ENCODE peak calls at places on chromosomes 4 and X, in nine cellular contexts. Y is AG04450; C is foreskin fibroblast; X is AG10803; G is adrenal gland; U is uterus; O is HepG2; S is mesendoderm; K is effector memory CD4-positive, alpha-beta T cell. L is an unnamed sample.

GRCh38 chrX:152601848-152602616 is 35.7 kb upstream of the GABRQ start:
- DNase-seq in Y (no peak), C (no peak), X (no peak), G (no peak), U (no peak), O (peak; percentile 1), S (peak; percentile 56), K (no peak), L (no peak)

GRCh38 chr4:24743931-24744330 is 51.4 kb upstream of the SOD3 start:
- DNase-seq in Y (no peak), C (no peak), X (peak; percentile 49), G (no peak), U (peak; percentile 40), O (no peak), S (peak; percentile 75), K (no peak), L (no peak)

GRCh38 chr4:37641886-37642849 is 44.0 kb downstream of the RELL1 start:
- DNase-seq in Y (no peak), C (no peak), X (no peak), G (no peak), U (no peak), O (peak; percentile 60), S (no peak), K (no peak), L (no peak)

GRCh38 chrX:10555846-10556245 is 64.5 kb downstream of the MID1 start:
- DNase-seq in Y (no peak), C (no peak), X (no peak), G (no peak), U (no peak), O (no peak), S (no peak), K (no peak), L (no peak)

GRCh38 chrX:1392376-1393130 is 640 bp upstream of the SLC25A6 start:
- DNase-seq in Y (peak; percentile 15), C (peak; percentile 77), X (peak; percentile 67), G (peak; percentile 82), U (peak; percentile 74), O (no peak), S (peak; percentile 82), K (no peak), L (no peak)

GRCh38 chr4:87353592-87353991 is 30.9 kb upstream of the HSD17B13 start:
- DNase-seq in Y (peak; percentile 10), C (peak; percentile 78), X (peak; percentile 56), G (peak; percentile 55), U (peak; percentile 65), O (peak; percentile 29), S (peak; percentile 66), K (no peak), L (no peak)

GRCh38 chrX:118718737-118719136 is 8.7 kb upstream of the IL13RA1 start:
- DNase-seq in Y (no peak), C (no peak), X (no peak), G (no peak), U (no peak), O (no peak), S (no peak), K (no peak), L (no peak)

GRCh38 chrX:8724176-8724757 is 7.7 kb downstream of the ANOS1 start:
- DNase-seq in Y (no peak), C (no peak), X (no peak), G (no peak), U (no peak), O (no peak), S (peak; percentile 88), K (no peak), L (no peak)

GRCh38 chr4:33722254-33722653 is 2522.1 kb downstream of the ARAP2 start:
- DNase-seq in Y (no peak), C (peak; percentile 88), X (peak; percentile 87), G (no peak), U (no peak), O (no peak), S (no peak), K (no peak), L (no peak)

GRCh38 chr4:33725861-33726260 is 2518.5 kb downstream of the ARAP2 start:
- DNase-seq in Y (no peak), C (peak; percentile 21), X (no peak), G (no peak), U (no peak), O (no peak), S (no peak), K (no peak), L (no peak)

GRCh38 chr4:33724685-33725084 is 2519.6 kb downstream of the ARAP2 start:
- DNase-seq in Y (no peak), C (no peak), X (no peak), G (no peak), U (no peak), O (no peak), S (peak; percentile 74), K (no peak), L (no peak)

DNA sequence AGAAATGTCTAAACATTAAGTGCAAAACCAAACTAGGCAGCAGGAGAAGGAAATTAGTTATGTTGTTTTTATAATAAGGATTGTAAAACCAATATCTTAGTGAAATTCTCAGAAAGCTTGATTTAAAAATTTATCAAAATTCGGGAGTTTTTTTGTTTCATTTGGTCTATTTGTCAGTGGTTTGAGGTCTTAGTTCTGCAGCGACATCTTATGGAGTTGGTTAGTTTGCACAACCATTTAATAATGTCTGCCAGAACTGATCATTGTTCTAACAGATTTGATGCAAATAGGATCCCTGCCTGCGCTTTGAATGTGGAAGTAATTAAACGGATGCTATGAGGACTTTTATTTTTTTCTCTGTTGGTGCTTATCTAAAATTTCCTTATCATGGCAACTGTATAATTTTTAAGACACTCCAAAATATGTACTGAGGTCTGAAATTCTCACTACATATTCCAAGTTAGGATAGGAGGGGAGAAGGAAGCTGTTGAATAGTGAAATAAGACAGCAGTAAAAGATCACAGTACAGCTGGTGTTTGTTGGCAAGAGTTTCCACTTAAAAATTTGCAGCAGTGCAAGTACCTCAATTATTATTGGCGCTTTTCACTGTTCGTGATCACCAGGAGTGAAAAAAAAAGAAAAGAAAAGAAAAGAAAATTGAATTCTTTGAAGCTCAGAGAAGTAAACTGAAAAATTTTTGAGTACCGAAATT is 2521.4 kb downstream of the ARAP2 start:
- DNase-seq in Y (no peak), C (peak; percentile 74), X (peak; percentile 38), G (no peak), U (no peak), O (no peak), S (no peak), K (no peak), L (no peak)
- H3K4me3 ChIP-seq in Y (no peak overlapping the region), C (no peak overlapping the region), X (no peak overlapping the region), G (no peak overlapping the region), U (no peak overlapping the region), O (no peak overlapping the region), S (no peak overlapping the region), K (no peak overlapping the region), L (no peak overlapping the region)

GRCh38 chr4:38687571-38688011 is 23.6 kb downstream of the KLF3 start:
- DNase-seq in Y (no peak), C (peak; percentile 41), X (no peak), G (no peak), U (no peak), O (no peak), S (no peak), K (no peak), L (no peak)

GRCh38 chr4:38684271-38684670 is 20.3 kb downstream of the KLF3 start:
- DNase-seq in Y (no peak), C (no peak), X (no peak), G (no peak), U (no peak), O (no peak), S (no peak), K (no peak), L (no peak)

GRCh38 chr4:38688676-38689355 is 24.8 kb downstream of the KLF3 start:
- DNase-seq in Y (no peak), C (no peak), X (no peak), G (no peak), U (no peak), O (no peak), S (no peak), K (no peak), L (peak; percentile 46)

GRCh38 chr4:38684951-38685350 is 21.0 kb downstream of the KLF3 start:
- DNase-seq in Y (no peak), C (no peak), X (no peak), G (no peak), U (no peak), O (no peak), S (no peak), K (no peak), L (no peak)

GRCh38 chr4:38686682-38687081 is 22.7 kb downstream of the KLF3 start:
- DNase-seq in Y (no peak), C (peak; percentile 76), X (peak; percentile 23), G (no peak), U (no peak), O (no peak), S (no peak), K (no peak), L (no peak)
- H3K4me3 ChIP-seq in Y (no peak overlapping the region), C (no peak overlapping the region), X (no peak overlapping the region), G (no peak overlapping the region), U (no peak overlapping the region), O (no peak overlapping the region), S (no peak overlapping the region), K (no peak overlapping the region), L (no peak overlapping the region)

GRCh38 chr4:16693641-16694040 is 204.8 kb downstream of the LDB2 start:
- DNase-seq in Y (no peak), C (no peak), X (no peak), G (no peak), U (no peak), O (no peak), S (peak; percentile 53), K (no peak), L (no peak)

GRCh38 chr4:16694491-16695276 is 203.8 kb downstream of the LDB2 start:
- DNase-seq in Y (no peak), C (peak; percentile 17), X (no peak), G (no peak), U (no peak), O (no peak), S (peak; percentile 94), K (no peak), L (no peak)

GRCh38 chr4:16693040-16693506 is 205.4 kb downstream of the LDB2 start:
- DNase-seq in Y (no peak), C (no peak), X (no peak), G (no peak), U (peak; percentile 84), O (no peak), S (no peak), K (no peak), L (no peak)

GRCh38 chr4:16692021-16692420 is 206.4 kb downstream of the LDB2 start:
- DNase-seq in Y (no peak), C (no peak), X (no peak), G (no peak), U (no peak), O (no peak), S (no peak), K (no peak), L (no peak)

DNA sequence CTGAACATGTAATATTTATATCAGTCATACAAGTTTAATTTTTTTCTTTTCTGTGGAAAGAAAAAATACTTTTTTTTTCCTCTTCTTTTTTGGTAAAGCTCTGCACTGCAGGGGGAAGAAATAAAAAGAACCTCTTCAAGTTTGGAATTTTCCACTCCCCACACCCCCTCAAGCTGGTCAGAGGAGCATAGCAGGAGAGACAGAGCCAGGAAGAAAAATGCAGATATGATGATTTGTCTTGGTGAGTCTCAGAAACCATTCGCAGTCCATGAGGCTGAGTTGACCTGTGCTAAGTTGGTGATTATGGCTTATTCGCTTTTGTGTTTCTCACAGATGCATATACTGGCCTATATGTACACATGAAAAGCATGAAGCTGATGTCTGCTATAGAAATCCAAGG is 206.0 kb downstream of the LDB2 start:
- DNase-seq in Y (no peak), C (no peak), X (no peak), G (no peak), U (no peak), O (no peak), S (no peak), K (no peak), L (no peak)
- H3K4me3 ChIP-seq in Y (no peak overlapping the region), C (no peak overlapping the region), X (no peak overlapping the region), G (no peak overlapping the region), U (no peak overlapping the region), O (no peak overlapping the region), S (no peak overlapping the region), K (no peak overlapping the region), L (no peak overlapping the region)

GRCh38 chrX:153644356-153645125 is 2.5 kb upstream of the DUSP9 start:
- DNase-seq in Y (no peak), C (peak; percentile 10), X (no peak), G (peak; percentile 10), U (peak; percentile 3), O (no peak), S (peak; percentile 49), K (no peak), L (no peak)

GRCh38 chrX:153643431-153644351 is 3.3 kb upstream of the DUSP9 start:
- DNase-seq in Y (no peak), C (peak; percentile 34), X (no peak), G (no peak), U (peak; percentile 7), O (no peak), S (no peak), K (no peak), L (no peak)

GRCh38 chrX:153641575-153642312 is 5.3 kb upstream of the DUSP9 start:
- DNase-seq in Y (no peak), C (no peak), X (no peak), G (no peak), U (no peak), O (peak; percentile 59), S (peak; percentile 29), K (no peak), L (no peak)

GRCh38 chrX:153642313-153642654 is 4.7 kb upstream of the DUSP9 start:
- DNase-seq in Y (no peak), C (no peak), X (no peak), G (no peak), U (no peak), O (no peak), S (no peak), K (no peak), L (no peak)

GRCh38 chrX:153642655-153643430 is 4.2 kb upstream of the DUSP9 start:
- DNase-seq in Y (no peak), C (no peak), X (no peak), G (no peak), U (peak; percentile 9), O (no peak), S (no peak), K (no peak), L (no peak)
- H3K4me3 ChIP-seq in Y (no peak overlapping the region), C (no peak overlapping the region), X (no peak overlapping the region), G (no peak overlapping the region), U (no peak overlapping the region), O (peak overlapping the region; percentile 75), S (no peak overlapping the region), K (no peak overlapping the region), L (no peak overlapping the region)

L was measured in lower lobe of right lung.